ENCODE peak calls at places on chromosomes 11 and 22, in ten cellular contexts. B, G, Y, Q, H, P, V, L, A and Z are unnamed samples.

GRCh38 chr11:126919147-126919823 is 81.3 kb downstream of the KIRREL3 start:
- DNase-seq in B (no peak), G (no peak), Y (no peak), Q (no peak), H (no peak), P (no peak), V (no peak), L (no peak), A (no peak), Z (no peak)

GRCh38 chr11:92844197-92844596 is 125.3 kb upstream of the MTNR1B start:
- DNase-seq in B (no peak), G (no peak), Y (no peak), Q (no peak), H (no peak), P (no peak), V (no peak), L (no peak), A (no peak), Z (no peak)

GRCh38 chr22:24416095-24416494 is 11.3 kb upstream of the ADORA2A start:
- DNase-seq in B (no peak), G (no peak), Y (no peak), Q (no peak), H (no peak), P (no peak), V (no peak), L (peak), A (no peak), Z (no peak)

GRCh38 chr22:17694193-17694592 is 55.6 kb downstream of the BCL2L13 start:
- DNase-seq in B (no peak), G (no peak), Y (no peak), Q (no peak), H (no peak), P (no peak), V (no peak), L (no peak), A (no peak), Z (no peak)

GRCh38 chr22:24097961-24098391 is 83.3 kb upstream of the SUSD2 start:
- DNase-seq in B (no peak), G (no peak), Y (no peak), Q (no peak), H (no peak), P (no peak), V (no peak), L (no peak), A (no peak), Z (no peak)

GRCh38 chr22:32695451-32695891 is 106.0 kb upstream of the TIMP3 start:
- DNase-seq in B (no peak), G (no peak), Y (no peak), Q (peak), H (peak), P (no peak), V (no peak), L (peak), A (peak), Z (no peak)

GRCh38 chr11:122922893-122923292 is 40.3 kb downstream of the JHY start:
- DNase-seq in B (no peak), G (no peak), Y (no peak), Q (no peak), H (no peak), P (no peak), V (no peak), L (no peak), A (no peak), Z (no peak)

GRCh38 chr22:42416671-42417230 is 15.5 kb downstream of the NFAM1 start:
- DNase-seq in B (no peak), G (no peak), Y (no peak), Q (no peak), H (no peak), P (no peak), V (no peak), L (no peak), A (no peak), Z (no peak)

GRCh38 chr11:74636633-74637184 is 44.3 kb downstream of the POLD3 start:
- DNase-seq in B (no peak), G (no peak), Y (no peak), Q (peak), H (peak), P (no peak), V (no peak), L (peak), A (peak), Z (no peak)

GRCh38 chr11:14584595-14584994 is 59.0 kb upstream of the PDE3B start:
- DNase-seq in B (no peak), G (no peak), Y (no peak), Q (no peak), H (no peak), P (peak), V (no peak), L (no peak), A (peak), Z (no peak)

GRCh38 chr11:28090052-28090749 is 17.8 kb downstream of the KIF18A start:
- DNase-seq in B (no peak), G (no peak), Y (no peak), Q (peak), H (peak), P (no peak), V (no peak), L (peak), A (no peak), Z (no peak)

GRCh38 chr22:48740731-48741405 is 1086.8 kb downstream of the BRD1 start:
- DNase-seq in B (peak), G (no peak), Y (peak), Q (no peak), H (no peak), P (no peak), V (no peak), L (no peak), A (no peak), Z (no peak)

GRCh38 chr11:45021692-45022130 is 71.0 kb upstream of the TP53I11 start:
- DNase-seq in B (peak), G (no peak), Y (no peak), Q (peak), H (no peak), P (peak), V (peak), L (peak), A (no peak), Z (no peak)

GRCh38 chr11:90867416-90867815 is 644.6 kb upstream of the CHORDC1 start:
- DNase-seq in B (no peak), G (no peak), Y (no peak), Q (no peak), H (no peak), P (no peak), V (no peak), L (no peak), A (no peak), Z (no peak)
- TF ChIP-seq CTCF in B (no peak), G (no peak), Y (no peak), Q (no peak), H (no peak), P (no peak), V (no peak), L (no peak), A (no peak), Z (no peak)

GRCh38 chr11:17502630-17503029 is 26.0 kb upstream of the ABCC8 start:
- DNase-seq in B (no peak), G (no peak), Y (no peak), Q (no peak), H (no peak), P (no peak), V (no peak), L (no peak), A (no peak), Z (no peak)

GRCh38 chr11:17498058-17498457 is 21.4 kb upstream of the ABCC8 start:
- DNase-seq in B (peak), G (no peak), Y (no peak), Q (no peak), H (no peak), P (no peak), V (no peak), L (no peak), A (no peak), Z (no peak)

GRCh38 chr11:17496406-17496805 is 19.8 kb upstream of the ABCC8 start:
- DNase-seq in B (no peak), G (no peak), Y (no peak), Q (peak), H (no peak), P (no peak), V (no peak), L (peak), A (no peak), Z (no peak)

GRCh38 chr11:17500673-17501072 is 24.0 kb upstream of the ABCC8 start:
- DNase-seq in B (no peak), G (no peak), Y (no peak), Q (no peak), H (no peak), P (no peak), V (no peak), L (no peak), A (no peak), Z (no peak)

DNA sequence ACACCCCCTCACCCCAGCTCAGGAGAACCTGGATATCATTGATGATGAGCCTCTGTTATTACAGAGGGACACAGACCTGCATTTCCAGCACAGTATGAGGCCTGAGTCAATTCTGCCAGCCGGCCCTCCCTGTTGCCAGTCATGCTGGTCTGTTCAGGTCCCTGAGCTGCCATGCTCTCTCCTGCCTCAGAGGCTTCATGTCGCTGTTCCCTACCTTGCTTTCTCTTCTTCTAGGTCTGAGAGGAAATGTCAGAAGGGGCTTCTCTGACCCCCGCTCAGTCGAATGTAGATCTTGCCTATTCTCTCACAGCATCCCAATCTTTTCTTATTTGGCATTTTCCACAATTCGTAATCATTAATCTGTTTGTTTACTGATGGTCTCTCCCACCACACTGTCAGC is 21.8 kb upstream of the ABCC8 start:
- DNase-seq in B (peak), G (no peak), Y (no peak), Q (no peak), H (no peak), P (no peak), V (peak), L (no peak), A (no peak), Z (no peak)
- TF ChIP-seq CTCF in B (peak), G (peak), Y (no peak), Q (peak), H (peak), P (no peak), V (peak), L (peak), A (no peak), Z (no peak)

GRCh38 chr11:65892661-65893317 is 2.3 kb downstream of the CCDC85B start:
- DNase-seq in B (no peak), G (no peak), Y (no peak), Q (no peak), H (no peak), P (no peak), V (no peak), L (no peak), A (no peak), Z (peak)

GRCh38 chr11:65890324-65891179 is at the start of gene CCDC85B:
- DNase-seq in B (peak), G (peak), Y (peak), Q (peak), H (peak), P (peak), V (peak), L (peak), A (peak), Z (peak)

GRCh38 chr11:65888163-65888814 is at the start of gene FIBP:
- DNase-seq in B (peak), G (peak), Y (peak), Q (peak), H (peak), P (peak), V (peak), L (peak), A (peak), Z (peak)

GRCh38 chr11:65894034-65894591 is 3.6 kb downstream of the CCDC85B start:
- DNase-seq in B (no peak), G (no peak), Y (no peak), Q (no peak), H (no peak), P (no peak), V (no peak), L (no peak), A (no peak), Z (peak)

DNA sequence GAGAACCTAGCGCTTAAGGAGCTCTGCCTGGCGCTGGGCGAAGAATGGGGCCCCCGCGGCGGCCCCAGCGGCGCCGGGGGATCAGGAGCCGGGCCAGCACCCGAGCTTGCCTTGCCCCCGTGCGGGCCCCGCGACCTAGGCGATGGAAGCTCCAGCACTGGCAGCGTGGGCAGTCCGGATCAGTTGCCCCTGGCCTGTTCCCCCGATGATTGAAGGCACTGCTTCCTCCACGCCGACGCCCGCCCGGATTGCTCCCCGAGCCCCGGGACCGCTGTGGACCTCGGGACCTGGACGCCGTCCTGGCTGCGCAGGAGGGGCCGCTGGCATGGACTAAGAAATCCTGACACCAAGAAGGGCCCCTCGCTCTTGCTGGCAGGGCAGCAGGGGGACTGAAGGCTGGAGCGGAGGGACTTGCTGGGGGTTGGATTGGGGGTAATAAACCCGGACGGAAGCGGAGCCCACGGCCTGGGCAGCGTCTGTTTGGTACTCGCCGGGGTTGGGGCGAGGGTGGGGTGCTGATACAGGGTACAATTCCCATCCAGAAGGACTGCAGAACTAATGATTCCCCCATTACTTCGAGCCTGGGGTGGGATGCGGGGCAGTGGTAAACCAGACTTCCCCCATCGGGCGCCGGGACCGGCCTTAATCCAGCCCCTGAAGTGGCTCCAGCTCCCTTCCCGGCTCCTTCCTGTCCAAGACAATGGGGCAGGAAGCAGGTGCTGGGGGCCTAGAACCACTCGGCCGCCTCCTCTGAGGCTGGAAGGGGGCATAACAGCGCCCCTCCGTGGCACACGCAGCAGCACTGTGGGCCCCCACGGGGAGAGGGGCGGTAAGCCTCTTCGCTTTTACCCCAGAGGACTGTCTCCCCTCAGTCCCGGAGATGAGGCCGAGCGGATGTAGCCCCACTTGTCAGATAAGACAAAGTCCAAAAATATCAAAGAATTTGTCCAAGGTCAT is 985 bp downstream of the CCDC85B start:
- DNase-seq in B (peak), G (no peak), Y (no peak), Q (peak), H (peak), P (no peak), V (peak), L (no peak), A (peak), Z (peak)
- TF ChIP-seq CTCF in B (peak), G (no peak), Y (no peak), Q (peak), H (peak), P (no peak), V (peak), L (peak), A (peak), Z (peak)

DNA sequence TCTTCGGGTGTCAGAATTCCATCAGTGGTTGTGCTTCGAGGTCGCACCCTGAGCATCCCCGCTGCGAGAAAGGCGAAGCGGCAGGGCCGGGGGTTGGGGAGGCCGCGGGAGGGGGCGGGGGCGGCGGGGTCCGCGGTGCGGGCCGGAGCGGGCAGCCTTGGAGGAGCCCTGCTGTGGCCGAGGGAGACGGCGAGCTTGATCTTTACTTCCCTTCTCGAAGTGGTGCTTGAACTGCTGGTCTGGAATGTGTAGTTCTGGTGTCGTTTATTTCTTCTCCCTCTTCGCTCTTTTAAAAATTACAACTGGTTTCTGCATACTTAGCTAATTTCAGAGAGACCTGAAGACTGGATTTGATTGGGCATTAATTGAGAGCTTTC is 1.1 kb downstream of the APLP2 start:
- DNase-seq in B (peak), G (no peak), Y (no peak), Q (peak), H (peak), P (peak), V (peak), L (peak), A (no peak), Z (no peak)
- TF ChIP-seq CTCF in B (no peak), G (no peak), Y (no peak), Q (no peak), H (no peak), P (no peak), V (no peak), L (no peak), A (no peak), Z (no peak)

GRCh38 chr11:66268210-66268952 is at the start of gene RAB1B:
- DNase-seq in B (peak), G (peak), Y (peak), Q (peak), H (peak), P (peak), V (peak), L (peak), A (peak), Z (peak)

GRCh38 chr11:66267039-66267378 is 1.4 kb upstream of the RAB1B start:
- DNase-seq in B (no peak), G (no peak), Y (no peak), Q (no peak), H (no peak), P (no peak), V (no peak), L (no peak), A (peak), Z (no peak)

GRCh38 chr11:66267379-66268209 is 845 bp upstream of the RAB1B start:
- DNase-seq in B (peak), G (peak), Y (peak), Q (peak), H (peak), P (peak), V (peak), L (peak), A (peak), Z (peak)

GRCh38 chr11:66271816-66272215 is 3.4 kb downstream of the RAB1B start:
- DNase-seq in B (no peak), G (no peak), Y (no peak), Q (no peak), H (no peak), P (no peak), V (no peak), L (no peak), A (no peak), Z (no peak)

GRCh38 chr11:66268953-66269906 is 791 bp downstream of the RAB1B start:
- DNase-seq in B (peak), G (no peak), Y (no peak), Q (peak), H (peak), P (peak), V (peak), L (peak), A (peak), Z (peak)
- TF ChIP-seq CTCF in B (peak), G (no peak), Y (no peak), Q (peak), H (peak), P (no peak), V (peak), L (peak), A (no peak), Z (peak)